ENCODE peak calls at places on chromosomes 3 and 15, in four cellular contexts. S, G, Q and O are unnamed samples.

GRCh38 chr3:52704611-52705437 is 767 bp downstream of the GLT8D1 start:
- DNase-seq in Q (peak; percentile 76), S (peak; percentile 24), G (peak; percentile 39), O (peak; percentile 44)

GRCh38 chr3:44030690-44031344 is 210.9 kb upstream of the TOPAZ1 start:
- DNase-seq in S (no peak), Q (no peak), G (no peak), O (no peak)

GRCh38 chr15:88645171-88646087 is 6.6 kb downstream of the ISG20 start:
- DNase-seq in Q (no peak), G (peak; percentile 1), S (no peak), O (no peak)

GRCh38 chr3:79551997-79552396 is 215.8 kb downstream of the ROBO1 start:
- DNase-seq in Q (no peak), G (no peak), S (no peak), O (no peak)

GRCh38 chr3:55485208-55485791 is 1.8 kb downstream of the WNT5A start:
- DNase-seq in G (peak; percentile 64), Q (peak; percentile 42), S (peak; percentile 94), O (no peak)

GRCh38 chr3:33732394-33732793 is 14.3 kb upstream of the CLASP2 start:
- DNase-seq in G (peak; percentile 24), Q (no peak), S (no peak), O (no peak)

GRCh38 chr3:18758047-18758704 is 333.0 kb upstream of the SATB1 start:
- DNase-seq in Q (peak; percentile 93), G (no peak), S (peak; percentile 80), O (peak; percentile 92)

GRCh38 chr3:188518416-188518815 is 364.5 kb downstream of the LPP start:
- DNase-seq in Q (no peak), S (peak; percentile 59), G (no peak), O (no peak)

GRCh38 chr3:53162672-53163458 is 1.9 kb downstream of the PRKCD start:
- DNase-seq in S (no peak), G (peak; percentile 30), Q (peak; percentile 67), O (peak; percentile 31)